ENCODE peak calls at places on chromosomes 13 and 19, in four cellular contexts. S is mesenchymal stem cell, B is IMR-90, Y is H1. J is an unnamed sample.

GRCh38 chr19:29442910-29443309 is 82.9 kb upstream of the VSTM2B start:
- DNase-seq in S (no peak), B (no peak), Y (no peak), J (no peak)

GRCh38 chr13:113981201-113981605 is 7.3 kb upstream of the C13orf46 start:
- DNase-seq in S (no peak), B (no peak), Y (no peak), J (no peak)

GRCh38 chr19:41706741-41707501 is 1.5 kb upstream of the CEACAM5 start:
- DNase-seq in S (no peak), B (no peak), Y (peak; percentile 65), J (peak; percentile 2)

GRCh38 chr19:11296264-11296663 is 304 bp downstream of the TSPAN16 start:
- DNase-seq in S (no peak), B (no peak), Y (no peak), J (no peak)

GRCh38 chr13:28347456-28348371 is 147.2 kb downstream of the FLT1 start:
- DNase-seq in S (no peak), B (no peak), Y (no peak), J (no peak)

GRCh38 chr19:1369214-1369805 is 14.4 kb upstream of the NDUFS7 start:
- DNase-seq in S (no peak), B (no peak), Y (no peak), J (no peak)

GRCh38 chr13:33235078-33235477 is 50.5 kb downstream of the STARD13 start:
- DNase-seq in S (peak; percentile 39), B (peak; percentile 76), Y (no peak), J (no peak)

GRCh38 chr13:113407103-113407530 is 43.2 kb upstream of the GRTP1 start:
- DNase-seq in S (no peak), B (no peak), Y (no peak), J (no peak)

GRCh38 chr13:24630851-24631341 is 49.3 kb upstream of the ATP12A start:
- DNase-seq in S (peak; percentile 92), B (peak; percentile 46), Y (peak; percentile 36), J (peak; percentile 55)

GRCh38 chr19:7618366-7618765 is 11.0 kb downstream of the XAB2 start:
- DNase-seq in S (no peak), B (no peak), Y (no peak), J (no peak)

GRCh38 chr19:3047307-3048189 is 14.7 kb downstream of the TLE5 start:
- DNase-seq in S (peak; percentile 93), B (peak; percentile 63), Y (no peak), J (peak; percentile 81)

GRCh38 chr13:31951215-31951678 is 80.3 kb upstream of the FRY start:
- DNase-seq in S (peak; percentile 82), B (peak; percentile 70), Y (no peak), J (no peak)

GRCh38 chr13:32225494-32225931 is 89.7 kb downstream of the ZAR1L start:
- DNase-seq in S (peak; percentile 66), B (peak; percentile 92), Y (no peak), J (no peak)

GRCh38 chr19:43560687-43561086 is 14.6 kb downstream of the XRCC1 start:
- DNase-seq in S (peak; percentile 66), B (peak; percentile 52), Y (no peak), J (no peak)

GRCh38 chr19:48489608-48490216 is 20.5 kb downstream of the CYTH2 start:
- DNase-seq in S (peak; percentile 65), B (peak; percentile 39), Y (peak; percentile 67), J (no peak)

GRCh38 chr13:75312884-75313520 is 169.0 kb downstream of the TBC1D4 start:
- DNase-seq in S (no peak), B (no peak), Y (no peak), J (no peak)

GRCh38 chr13:67076378-67076777 is 153.8 kb downstream of the PCDH9 start:
- DNase-seq in S (no peak), B (peak; percentile 38), Y (no peak), J (no peak)

GRCh38 chr13:72983085-72983768 is 75.6 kb upstream of the KLF5 start:
- DNase-seq in S (peak; percentile 57), B (peak; percentile 69), Y (no peak), J (no peak)

GRCh38 chr13:31051999-31052398 is 109.7 kb downstream of the HSPH1 start:
- DNase-seq in S (peak; percentile 22), B (peak; percentile 8), Y (no peak), J (no peak)

DNA sequence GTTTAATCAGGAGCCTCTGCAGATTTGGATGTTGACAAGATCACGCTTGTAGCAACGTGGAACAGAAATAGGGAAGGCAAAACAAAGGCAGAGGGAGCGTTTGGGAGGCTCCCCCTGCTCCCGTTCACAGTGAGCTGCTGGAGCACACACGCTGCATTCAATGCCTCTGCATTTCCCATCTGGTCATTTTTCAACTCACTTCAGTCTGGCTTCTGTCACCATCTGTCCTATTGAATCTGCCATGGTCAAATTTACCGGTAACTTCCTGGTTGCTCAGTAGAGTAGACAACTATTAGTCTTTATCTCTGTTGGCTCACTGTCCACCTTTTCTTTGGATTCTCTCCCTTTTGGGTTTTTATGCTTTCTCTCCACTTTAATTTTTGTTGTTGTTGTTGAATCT is 91.0 kb downstream of the NHLRC3 start:
- DNase-seq in S (no peak), B (no peak), Y (no peak), J (no peak)
- H3K18ac ChIP-seq in S (no peak overlapping the region), B (no peak overlapping the region), Y (no peak overlapping the region), J (no peak overlapping the region)

GRCh38 chr13:110407021-110407420 is 99.9 kb downstream of the COL4A2 start:
- DNase-seq in S (peak; percentile 25), B (no peak), Y (no peak), J (no peak)
- H3K79me1 ChIP-seq in S (peaks cover 19% of the 10 kb centered on the region), B (peaks cover 49% of the 10 kb centered on the region), Y (no peaks in the 10 kb centered on the region), J (peaks cover 3% of the 10 kb centered on the region)

DNA sequence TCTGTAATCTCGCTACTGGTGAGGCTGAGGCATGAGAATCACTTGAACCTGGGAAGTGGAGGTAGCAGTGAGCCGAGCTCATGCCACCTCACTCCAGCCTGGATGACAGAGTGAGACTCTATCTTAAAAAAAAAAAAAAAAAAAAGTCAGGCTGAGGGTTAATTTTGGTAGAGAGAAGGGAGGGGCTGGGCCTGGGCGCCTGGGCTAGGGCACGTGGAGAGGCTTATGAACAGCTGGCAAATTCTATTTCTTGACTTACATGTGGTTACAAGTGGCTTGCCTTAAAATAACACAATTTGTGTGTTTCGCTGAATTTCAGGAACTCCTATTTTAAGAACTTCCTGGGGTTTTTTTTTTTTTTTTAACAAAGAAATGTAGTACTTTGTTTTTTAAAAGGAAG is 47.6 kb upstream of the MAP3K10 start:
- DNase-seq in S (no peak), B (no peak), Y (no peak), J (no peak)
- H3K4me2 ChIP-seq in S (no peak overlapping the region), B (no peak overlapping the region), Y (no peak overlapping the region), J (no peak overlapping the region)

GRCh38 chr13:48908381-48909087 is 67.2 kb upstream of the FNDC3A start:
- DNase-seq in S (no peak), B (peak; percentile 37), Y (no peak), J (no peak)
- H3K18ac ChIP-seq in S (no peak overlapping the region), B (no peak overlapping the region), Y (no peak overlapping the region), J (no peak overlapping the region)

GRCh38 chr19:16593181-16593580 is 21.0 kb upstream of the SLC35E1 start:
- DNase-seq in S (no peak), B (no peak), Y (no peak), J (no peak)
- H3K79me1 ChIP-seq in S (peaks cover 38% of the 10 kb centered on the region), B (peaks cover 44% of the 10 kb centered on the region), Y (peaks cover 47% of the 10 kb centered on the region), J (peaks cover 26% of the 10 kb centered on the region)

DNA sequence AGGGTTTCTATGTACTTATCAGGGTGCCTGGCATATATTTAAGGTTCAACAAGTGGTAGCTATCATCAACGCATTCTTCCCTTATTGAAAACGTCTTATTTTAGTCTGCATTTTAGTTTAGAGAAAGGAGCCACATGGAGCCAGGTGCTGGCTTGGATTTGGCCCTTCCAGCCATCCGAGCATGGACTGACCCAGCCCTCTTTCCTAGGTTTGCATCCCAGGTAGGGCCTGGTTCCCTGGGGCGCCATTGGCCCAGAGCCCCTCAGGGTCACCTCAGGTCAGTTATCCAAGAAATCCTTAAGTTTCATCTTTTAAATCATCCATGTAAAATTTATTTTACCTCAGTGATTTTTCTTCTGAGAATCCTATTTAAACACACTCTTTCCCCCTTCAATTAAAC is 54.6 kb downstream of the CCDC70 start:
- DNase-seq in S (no peak), B (no peak), Y (no peak), J (no peak)
- H3K4me2 ChIP-seq in S (no peak overlapping the region), B (no peak overlapping the region), Y (no peak overlapping the region), J (no peak overlapping the region)

DNA sequence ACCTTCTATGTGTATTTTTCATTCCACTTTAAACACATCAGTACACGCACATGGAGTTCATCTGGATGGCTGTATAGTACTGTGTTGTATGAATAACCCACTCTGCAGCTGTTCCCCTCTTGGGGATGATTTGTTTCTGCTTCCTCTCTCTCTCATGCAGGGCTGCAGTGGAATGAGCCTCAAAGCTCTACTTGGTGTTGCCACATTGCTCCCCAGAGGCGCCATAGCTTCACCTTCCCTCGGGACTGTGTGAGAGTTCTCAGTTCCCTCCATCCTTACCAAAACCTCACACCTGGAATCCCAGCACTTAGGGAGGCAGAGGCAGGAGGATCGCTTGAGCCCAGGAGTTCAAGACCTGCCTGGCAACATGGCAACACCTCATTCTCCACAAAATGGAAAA is 28.4 kb upstream of the GPR183 start:
- DNase-seq in S (no peak), B (no peak), Y (no peak), J (no peak)
- H3K18ac ChIP-seq in S (no peak overlapping the region), B (no peak overlapping the region), Y (no peak overlapping the region), J (no peak overlapping the region)

GRCh38 chr19:39479916-39480315 is 722 bp upstream of the TIMM50 start:
- DNase-seq in S (no peak), B (no peak), Y (no peak), J (no peak)

GRCh38 chr19:39480337-39481228 is at the start of gene TIMM50:
- DNase-seq in S (peak; percentile 96), B (peak; percentile 88), Y (peak; percentile 97), J (peak; percentile 95)

GRCh38 chr19:39481676-39482075 is 1.0 kb downstream of the TIMM50 start:
- DNase-seq in S (no peak), B (no peak), Y (no peak), J (no peak)

GRCh38 chr19:39481229-39481545 is 549 bp downstream of the TIMM50 start:
- DNase-seq in S (peak; percentile 22), B (no peak), Y (no peak), J (no peak)

GRCh38 chr19:39483141-39483540 is 2.5 kb downstream of the TIMM50 start:
- DNase-seq in S (no peak), B (no peak), Y (no peak), J (no peak)
- H3K79me1 ChIP-seq in S (peaks cover 35% of the 10 kb centered on the region), B (peaks cover 32% of the 10 kb centered on the region), Y (peaks cover 4% of the 10 kb centered on the region), J (peaks cover 17% of the 10 kb centered on the region)

J was measured in neuronal stem cell.